ENCODE peak calls at places on chromosomes 7 and 10, in six cellular contexts. N, F, O, D, V and A are unnamed samples.

GRCh38 chr10:75229961-75230360 is 5.8 kb downstream of the COMTD1 start:
- DNase-seq in N (no peak), F (no peak), O (no peak), D (no peak), V (no peak), A (no peak)

GRCh38 chr10:57716884-57717283 is 550.8 kb downstream of the IPMK start:
- DNase-seq in N (no peak), F (no peak), O (no peak), D (no peak), V (no peak), A (no peak)

GRCh38 chr7:82247814-82248433 is 195.7 kb downstream of the CACNA2D1 start:
- DNase-seq in N (no peak), F (no peak), O (peak; percentile 5), D (no peak), V (no peak), A (no peak)

GRCh38 chr10:98396096-98397053 is 18.6 kb downstream of the PYROXD2 start:
- DNase-seq in N (no peak), F (no peak), O (no peak), D (no peak), V (no peak), A (no peak)

GRCh38 chr10:100481462-100482081 is 18.8 kb downstream of the WNT8B start:
- DNase-seq in N (peak; percentile 88), F (peak; percentile 85), O (peak; percentile 89), D (peak; percentile 78), V (peak; percentile 87), A (peak; percentile 51)

GRCh38 chr10:13712799-13713581 is 126.2 kb downstream of the PRPF18 start:
- DNase-seq in N (peak; percentile 53), F (no peak), O (peak; percentile 50), D (peak; percentile 66), V (peak; percentile 93), A (peak; percentile 63)

GRCh38 chr10:109861051-109861450 is 62.3 kb downstream of the XPNPEP1 start:
- DNase-seq in N (no peak), F (no peak), O (no peak), D (no peak), V (no peak), A (no peak)

GRCh38 chr10:94578790-94579189 is 33.2 kb downstream of the HELLS start:
- DNase-seq in N (no peak), F (no peak), O (no peak), D (no peak), V (no peak), A (no peak)

GRCh38 chr7:40356871-40357676 is 222.3 kb downstream of the SUGCT start:
- DNase-seq in N (no peak), F (no peak), O (no peak), D (no peak), V (no peak), A (no peak)

GRCh38 chr10:123147635-123148413 is at the start of gene HMX2:
- DNase-seq in N (no peak), F (no peak), O (no peak), D (no peak), V (no peak), A (no peak)

GRCh38 chr10:52423369-52423768 is 109.3 kb downstream of the DKK1 start:
- DNase-seq in N (no peak), F (no peak), O (no peak), D (no peak), V (no peak), A (no peak)

GRCh38 chr10:110221721-110222261 is 14.4 kb downstream of the MXI1 start:
- DNase-seq in N (peak; percentile 87), F (peak; percentile 88), O (peak; percentile 31), D (peak; percentile 77), V (peak; percentile 95), A (peak; percentile 81)

GRCh38 chr10:13143761-13144160 is 17.6 kb upstream of the MCM10 start:
- DNase-seq in N (no peak), F (no peak), O (no peak), D (no peak), V (no peak), A (no peak)

GRCh38 chr7:122984021-122984420 is 11.5 kb downstream of the TAS2R16 start:
- DNase-seq in N (no peak), F (no peak), O (no peak), D (no peak), V (no peak), A (no peak)

GRCh38 chr7:134532155-134533089 is 5.1 kb downstream of the AKR1B10 start:
- DNase-seq in N (peak; percentile 41), F (no peak), O (no peak), D (no peak), V (no peak), A (no peak)

GRCh38 chr10:128062331-128062730 is 63.9 kb downstream of the MKI67 start:
- DNase-seq in N (no peak), F (no peak), O (no peak), D (no peak), V (no peak), A (no peak)
- H3K4me3 ChIP-seq in N (no peak overlapping the region), F (peak overlapping the region; percentile 49), O (no peak overlapping the region), D (no peak overlapping the region), V (no peak overlapping the region), A (no peak overlapping the region)

GRCh38 chr10:124912052-124912435 is 29.9 kb upstream of the ZRANB1 start:
- DNase-seq in N (no peak), F (no peak), O (no peak), D (no peak), V (no peak), A (no peak)
- H3K27ac ChIP-seq in N (no peak overlapping the region), F (no peak overlapping the region), O (no peak overlapping the region), D (peak overlapping the region; percentile 68), V (peak overlapping the region; percentile 71), A (peak overlapping the region; percentile 73)

GRCh38 chr7:34673066-34673465 is 15.0 kb downstream of the NPSR1 start:
- DNase-seq in N (no peak), F (no peak), O (no peak), D (no peak), V (no peak), A (no peak)

GRCh38 chr7:34677491-34677890 is 19.5 kb downstream of the NPSR1 start:
- DNase-seq in N (no peak), F (no peak), O (no peak), D (no peak), V (no peak), A (no peak)

GRCh38 chr7:34672430-34672829 is 14.4 kb downstream of the NPSR1 start:
- DNase-seq in N (no peak), F (no peak), O (no peak), D (no peak), V (no peak), A (no peak)

GRCh38 chr7:34675749-34676374 is 17.8 kb downstream of the NPSR1 start:
- DNase-seq in N (peak; percentile 13), F (no peak), O (peak; percentile 48), D (peak; percentile 22), V (no peak), A (no peak)
- TF ChIP-seq CTCF in N (peak; percentile 41), F (no peak), O (peak; percentile 69), D (peak; percentile 44), V (no peak), A (no peak)

GRCh38 chr10:133032231-133032630 is 55.5 kb upstream of the ADGRA1 start:
- DNase-seq in N (no peak), F (no peak), O (no peak), D (no peak), V (no peak), A (no peak)
- H3K4me3 ChIP-seq in N (no peak overlapping the region), F (no peak overlapping the region), O (no peak overlapping the region), D (no peak overlapping the region), V (no peak overlapping the region), A (no peak overlapping the region)

GRCh38 chr10:63583909-63584747 is 62.9 kb downstream of the REEP3 start:
- DNase-seq in N (no peak), F (no peak), O (no peak), D (no peak), V (no peak), A (no peak)
- H3K27ac ChIP-seq in N (no peak overlapping the region), F (no peak overlapping the region), O (no peak overlapping the region), D (no peak overlapping the region), V (no peak overlapping the region), A (peak overlapping the region; percentile 78)

DNA sequence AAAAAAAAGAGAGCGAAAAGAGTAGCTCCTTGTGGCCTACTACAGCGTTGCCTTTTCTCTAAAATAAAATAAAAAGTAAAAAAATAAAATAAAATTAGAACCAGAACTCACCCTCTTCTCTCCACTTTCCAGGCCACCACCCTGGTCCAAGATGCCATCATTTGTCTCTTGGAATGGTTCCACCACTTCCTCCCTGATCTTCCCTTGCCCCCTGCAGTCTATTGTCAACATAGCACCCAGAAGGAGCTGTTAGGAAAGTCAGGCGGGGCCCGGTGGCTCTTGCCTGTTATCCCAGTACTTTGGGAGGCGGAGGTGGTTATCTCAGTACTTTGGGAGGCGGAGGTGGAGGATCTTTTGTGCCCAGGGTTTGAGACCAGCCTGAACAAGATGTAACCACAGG is 7.6 kb upstream of the GRID2IP start:
- DNase-seq in N (no peak), F (no peak), O (peak; percentile 87), D (peak; percentile 74), V (no peak), A (no peak)
- TF ChIP-seq CTCF in N (no peak), F (peak; percentile 27), O (peak; percentile 46), D (peak; percentile 79), V (no peak), A (no peak)

DNA sequence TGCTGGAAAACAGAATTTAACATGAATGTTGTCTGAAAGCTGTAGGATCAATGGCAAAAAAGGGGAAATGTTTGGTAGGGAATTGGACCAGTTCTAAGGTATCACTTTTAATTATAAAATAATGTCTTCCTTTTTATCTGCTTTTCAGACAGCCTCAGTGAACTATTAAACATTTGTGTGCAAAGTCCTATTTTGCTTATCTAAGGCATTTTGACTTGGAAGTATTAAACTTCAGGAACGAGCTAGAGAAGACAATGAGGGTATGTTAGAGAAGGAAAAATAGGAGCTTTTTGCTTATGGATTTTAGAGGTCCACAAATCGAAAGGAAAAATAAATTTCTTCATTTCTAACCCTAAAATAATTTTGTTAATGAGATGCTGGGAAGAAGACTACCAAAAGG is 63.3 kb downstream of the PODXL start:
- DNase-seq in N (no peak), F (no peak), O (no peak), D (no peak), V (no peak), A (no peak)
- H3K4me3 ChIP-seq in N (no peak overlapping the region), F (no peak overlapping the region), O (no peak overlapping the region), D (no peak overlapping the region), V (no peak overlapping the region), A (no peak overlapping the region)